ENCODE peak calls at places on chromosomes 5 and 9, in five cellular contexts. One of them, this sample, is unnamed.

GRCh38 chr5:23302438-23302837 is 205.0 kb upstream of the PRDM9 start:
- DNase-seq in colonic mucosa: no peak
- DNase-seq in EL: no peak
- DNase-seq in activated CD4-positive, alpha-beta T cell treated with anti-CD3 and anti-CD28 coated beads, Interleukin-2, amount 10 ng/mL, durations not matched to agents 7 days and 5 days: no peak
- DNase-seq in omental fat pad: no peak
- DNase-seq in this sample: no peak

GRCh38 chr5:178525906-178526732 is 64.1 kb downstream of the COL23A1 start:
- DNase-seq in omental fat pad: no peak
- DNase-seq in colonic mucosa: no peak
- DNase-seq in EL: no peak
- DNase-seq in activated CD4-positive, alpha-beta T cell treated with anti-CD3 and anti-CD28 coated beads, Interleukin-2, amount 10 ng/mL, durations not matched to agents 7 days and 5 days: no peak
- DNase-seq in this sample: no peak

GRCh38 chr5:132057498-132058255 is 2.8 kb upstream of the IL3 start:
- DNase-seq in colonic mucosa: peak; percentile 14
- DNase-seq in activated CD4-positive, alpha-beta T cell treated with anti-CD3 and anti-CD28 coated beads, Interleukin-2, amount 10 ng/mL, durations not matched to agents 7 days and 5 days: no peak
- DNase-seq in EL: no peak
- DNase-seq in omental fat pad: peak; percentile 18
- DNase-seq in this sample: peak; percentile 53

GRCh38 chr9:92332577-92333287 is 7.0 kb downstream of the CENPP start:
- DNase-seq in omental fat pad: no peak
- DNase-seq in EL: peak; percentile 9
- DNase-seq in colonic mucosa: no peak
- DNase-seq in activated CD4-positive, alpha-beta T cell treated with anti-CD3 and anti-CD28 coated beads, Interleukin-2, amount 10 ng/mL, durations not matched to agents 7 days and 5 days: no peak
- DNase-seq in this sample: no peak

GRCh38 chr5:147515269-147515668 is 5.4 kb upstream of the DPYSL3 start:
- DNase-seq in omental fat pad: no peak
- DNase-seq in activated CD4-positive, alpha-beta T cell treated with anti-CD3 and anti-CD28 coated beads, Interleukin-2, amount 10 ng/mL, durations not matched to agents 7 days and 5 days: no peak
- DNase-seq in EL: no peak
- DNase-seq in colonic mucosa: no peak
- DNase-seq in this sample: no peak

GRCh38 chr9:88476491-88477271 is 58.3 kb upstream of the NXNL2 start:
- DNase-seq in colonic mucosa: no peak
- DNase-seq in activated CD4-positive, alpha-beta T cell treated with anti-CD3 and anti-CD28 coated beads, Interleukin-2, amount 10 ng/mL, durations not matched to agents 7 days and 5 days: no peak
- DNase-seq in omental fat pad: no peak
- DNase-seq in EL: peak; percentile 54
- DNase-seq in this sample: no peak

GRCh38 chr5:169584998-169585451 is 1.5 kb downstream of the SPDL1 start:
- DNase-seq in EL: peak; percentile 21
- DNase-seq in colonic mucosa: no peak
- DNase-seq in omental fat pad: no peak
- DNase-seq in activated CD4-positive, alpha-beta T cell treated with anti-CD3 and anti-CD28 coated beads, Interleukin-2, amount 10 ng/mL, durations not matched to agents 7 days and 5 days: no peak
- DNase-seq in this sample: no peak

GRCh38 chr5:143110591-143110990 is 292.9 kb downstream of the NR3C1 start:
- DNase-seq in EL: no peak
- DNase-seq in activated CD4-positive, alpha-beta T cell treated with anti-CD3 and anti-CD28 coated beads, Interleukin-2, amount 10 ng/mL, durations not matched to agents 7 days and 5 days: no peak
- DNase-seq in colonic mucosa: no peak
- DNase-seq in omental fat pad: no peak
- DNase-seq in this sample: no peak

GRCh38 chr5:141811287-141812155 is 66.7 kb downstream of the PCDH1 start:
- DNase-seq in EL: peak; percentile 26
- DNase-seq in omental fat pad: no peak
- DNase-seq in activated CD4-positive, alpha-beta T cell treated with anti-CD3 and anti-CD28 coated beads, Interleukin-2, amount 10 ng/mL, durations not matched to agents 7 days and 5 days: peak; percentile 33
- DNase-seq in colonic mucosa: no peak
- DNase-seq in this sample: peak; percentile 69

GRCh38 chr5:72711361-72711760 is 105.1 kb upstream of the TNPO1 start:
- DNase-seq in activated CD4-positive, alpha-beta T cell treated with anti-CD3 and anti-CD28 coated beads, Interleukin-2, amount 10 ng/mL, durations not matched to agents 7 days and 5 days: no peak
- DNase-seq in colonic mucosa: no peak
- DNase-seq in omental fat pad: no peak
- DNase-seq in EL: no peak
- DNase-seq in this sample: no peak

GRCh38 chr5:7927466-7928375 is 58.8 kb downstream of the MTRR start:
- DNase-seq in activated CD4-positive, alpha-beta T cell treated with anti-CD3 and anti-CD28 coated beads, Interleukin-2, amount 10 ng/mL, durations not matched to agents 7 days and 5 days: peak; percentile 47
- DNase-seq in EL: peak; percentile 67
- DNase-seq in omental fat pad: no peak
- DNase-seq in colonic mucosa: peak; percentile 71
- DNase-seq in this sample: peak; percentile 69

GRCh38 chr5:177539411-177539810 is 15.0 kb downstream of the FAM193B start:
- DNase-seq in EL: peak; percentile 63
- DNase-seq in activated CD4-positive, alpha-beta T cell treated with anti-CD3 and anti-CD28 coated beads, Interleukin-2, amount 10 ng/mL, durations not matched to agents 7 days and 5 days: no peak
- DNase-seq in omental fat pad: no peak
- DNase-seq in colonic mucosa: no peak
- DNase-seq in this sample: no peak

GRCh38 chr5:88785396-88786216 is 97.4 kb downstream of the MEF2C start:
- DNase-seq in colonic mucosa: peak; percentile 40
- DNase-seq in activated CD4-positive, alpha-beta T cell treated with anti-CD3 and anti-CD28 coated beads, Interleukin-2, amount 10 ng/mL, durations not matched to agents 7 days and 5 days: no peak
- DNase-seq in omental fat pad: no peak
- DNase-seq in EL: peak; percentile 89
- DNase-seq in this sample: no peak